ENCODE peak calls at places on chromosome 9, in ten cellular contexts. One of them, this sample, is unnamed.

GRCh38 chr9:88372103-88372694 is 16.0 kb upstream of the SPIN1 start:
- DNase-seq in suprapubic skin: no peak
- DNase-seq in body of pancreas: no peak
- DNase-seq in sigmoid colon: no peak
- DNase-seq in pancreas: no peak
- DNase-seq in progenitor cell of endocrine pancreas: no peak
- DNase-seq in fibroblast of pulmonary artery: no peak
- DNase-seq in type B pancreatic cell: no peak
- DNase-seq in activated CD8-positive, alpha-beta T cell treated with anti-CD3 and anti-CD28 coated beads for 36 hours: no peak
- DNase-seq in BJ: no peak
- DNase-seq in this sample: no peak

GRCh38 chr9:132411091-132411508 is 1.1 kb downstream of the CFAP77 start:
- DNase-seq in suprapubic skin: no peak
- DNase-seq in body of pancreas: peak; percentile 71
- DNase-seq in sigmoid colon: no peak
- DNase-seq in pancreas: peak; percentile 76
- DNase-seq in progenitor cell of endocrine pancreas: peak; percentile 69
- DNase-seq in fibroblast of pulmonary artery: peak; percentile 27
- DNase-seq in type B pancreatic cell: peak; percentile 74
- DNase-seq in activated CD8-positive, alpha-beta T cell treated with anti-CD3 and anti-CD28 coated beads for 36 hours: peak; percentile 82
- DNase-seq in BJ: no peak
- DNase-seq in this sample: peak; percentile 78

GRCh38 chr9:121050128-121050988 is at the start of gene C5:
- DNase-seq in suprapubic skin: no peak
- DNase-seq in body of pancreas: no peak
- DNase-seq in sigmoid colon: no peak
- DNase-seq in pancreas: no peak
- DNase-seq in progenitor cell of endocrine pancreas: no peak
- DNase-seq in fibroblast of pulmonary artery: no peak
- DNase-seq in type B pancreatic cell: no peak
- DNase-seq in activated CD8-positive, alpha-beta T cell treated with anti-CD3 and anti-CD28 coated beads for 36 hours: no peak
- DNase-seq in BJ: no peak
- DNase-seq in this sample: no peak

GRCh38 chr9:125137200-125137599 is 6.1 kb downstream of the SCAI start:
- DNase-seq in suprapubic skin: no peak
- DNase-seq in body of pancreas: no peak
- DNase-seq in sigmoid colon: no peak
- DNase-seq in pancreas: no peak
- DNase-seq in progenitor cell of endocrine pancreas: no peak
- DNase-seq in fibroblast of pulmonary artery: no peak
- DNase-seq in type B pancreatic cell: no peak
- DNase-seq in activated CD8-positive, alpha-beta T cell treated with anti-CD3 and anti-CD28 coated beads for 36 hours: no peak
- DNase-seq in BJ: peak; percentile 83
- DNase-seq in this sample: no peak

GRCh38 chr9:127723013-127723412 is 7.1 kb downstream of the TTC16 start:
- DNase-seq in suprapubic skin: no peak
- DNase-seq in body of pancreas: no peak
- DNase-seq in sigmoid colon: no peak
- DNase-seq in pancreas: peak; percentile 57
- DNase-seq in progenitor cell of endocrine pancreas: no peak
- DNase-seq in fibroblast of pulmonary artery: no peak
- DNase-seq in type B pancreatic cell: no peak
- DNase-seq in activated CD8-positive, alpha-beta T cell treated with anti-CD3 and anti-CD28 coated beads for 36 hours: no peak
- DNase-seq in BJ: no peak
- DNase-seq in this sample: no peak

GRCh38 chr9:79387091-79387490 is 184.7 kb upstream of the TLE4 start:
- DNase-seq in suprapubic skin: no peak
- DNase-seq in body of pancreas: no peak
- DNase-seq in sigmoid colon: no peak
- DNase-seq in pancreas: no peak
- DNase-seq in progenitor cell of endocrine pancreas: no peak
- DNase-seq in fibroblast of pulmonary artery: no peak
- DNase-seq in type B pancreatic cell: no peak
- DNase-seq in activated CD8-positive, alpha-beta T cell treated with anti-CD3 and anti-CD28 coated beads for 36 hours: no peak
- DNase-seq in BJ: no peak
- DNase-seq in this sample: no peak

GRCh38 chr9:9552665-9553064 is 1060.1 kb downstream of the PTPRD start:
- DNase-seq in suprapubic skin: no peak
- DNase-seq in body of pancreas: no peak
- DNase-seq in sigmoid colon: no peak
- DNase-seq in pancreas: no peak
- DNase-seq in progenitor cell of endocrine pancreas: no peak
- DNase-seq in fibroblast of pulmonary artery: no peak
- DNase-seq in type B pancreatic cell: no peak
- DNase-seq in activated CD8-positive, alpha-beta T cell treated with anti-CD3 and anti-CD28 coated beads for 36 hours: no peak
- DNase-seq in BJ: no peak
- DNase-seq in this sample: no peak

GRCh38 chr9:35703906-35704672 is 14.4 kb upstream of the TPM2 start:
- DNase-seq in suprapubic skin: no peak
- DNase-seq in body of pancreas: no peak
- DNase-seq in sigmoid colon: no peak
- DNase-seq in pancreas: no peak
- DNase-seq in progenitor cell of endocrine pancreas: no peak
- DNase-seq in fibroblast of pulmonary artery: no peak
- DNase-seq in type B pancreatic cell: no peak
- DNase-seq in activated CD8-positive, alpha-beta T cell treated with anti-CD3 and anti-CD28 coated beads for 36 hours: no peak
- DNase-seq in BJ: no peak
- DNase-seq in this sample: no peak

GRCh38 chr9:68705636-68706578 is 867 bp downstream of the PIP5K1B start:
- DNase-seq in suprapubic skin: no peak
- DNase-seq in body of pancreas: peak; percentile 22
- DNase-seq in sigmoid colon: peak; percentile 63
- DNase-seq in pancreas: no peak
- DNase-seq in progenitor cell of endocrine pancreas: peak; percentile 17
- DNase-seq in fibroblast of pulmonary artery: peak; percentile 7
- DNase-seq in type B pancreatic cell: no peak
- DNase-seq in activated CD8-positive, alpha-beta T cell treated with anti-CD3 and anti-CD28 coated beads for 36 hours: peak; percentile 6
- DNase-seq in BJ: no peak
- DNase-seq in this sample: peak; percentile 58
- TF ChIP-seq CTCF in suprapubic skin: no peak
- TF ChIP-seq CTCF in body of pancreas: no peak
- TF ChIP-seq CTCF in sigmoid colon: no peak
- TF ChIP-seq CTCF in pancreas: no peak
- TF ChIP-seq CTCF in progenitor cell of endocrine pancreas: no peak
- TF ChIP-seq CTCF in fibroblast of pulmonary artery: no peak
- TF ChIP-seq CTCF in type B pancreatic cell: no peak
- TF ChIP-seq CTCF in activated CD8-positive, alpha-beta T cell treated with anti-CD3 and anti-CD28 coated beads for 36 hours: no peak
- TF ChIP-seq CTCF in BJ: no peak
- TF ChIP-seq CTCF in this sample: peak; percentile 44

GRCh38 chr9:129332581-129332980 is 154.5 kb upstream of the IER5L start:
- DNase-seq in suprapubic skin: no peak
- DNase-seq in body of pancreas: no peak
- DNase-seq in sigmoid colon: no peak
- DNase-seq in pancreas: peak; percentile 20
- DNase-seq in progenitor cell of endocrine pancreas: no peak
- DNase-seq in fibroblast of pulmonary artery: no peak
- DNase-seq in type B pancreatic cell: no peak
- DNase-seq in activated CD8-positive, alpha-beta T cell treated with anti-CD3 and anti-CD28 coated beads for 36 hours: no peak
- DNase-seq in BJ: no peak
- DNase-seq in this sample: no peak

GRCh38 chr9:129334744-129335080 is 156.7 kb upstream of the IER5L start:
- DNase-seq in suprapubic skin: no peak
- DNase-seq in body of pancreas: no peak
- DNase-seq in sigmoid colon: no peak
- DNase-seq in pancreas: peak; percentile 50
- DNase-seq in progenitor cell of endocrine pancreas: no peak
- DNase-seq in fibroblast of pulmonary artery: no peak
- DNase-seq in type B pancreatic cell: no peak
- DNase-seq in activated CD8-positive, alpha-beta T cell treated with anti-CD3 and anti-CD28 coated beads for 36 hours: no peak
- DNase-seq in BJ: no peak
- DNase-seq in this sample: no peak

GRCh38 chr9:129335456-129336129 is 157.5 kb upstream of the IER5L start:
- DNase-seq in suprapubic skin: no peak
- DNase-seq in body of pancreas: peak; percentile 47
- DNase-seq in sigmoid colon: peak; percentile 81
- DNase-seq in pancreas: peak; percentile 37
- DNase-seq in progenitor cell of endocrine pancreas: no peak
- DNase-seq in fibroblast of pulmonary artery: no peak
- DNase-seq in type B pancreatic cell: no peak
- DNase-seq in activated CD8-positive, alpha-beta T cell treated with anti-CD3 and anti-CD28 coated beads for 36 hours: no peak
- DNase-seq in BJ: no peak
- DNase-seq in this sample: no peak

GRCh38 chr9:129333613-129333960 is 155.5 kb upstream of the IER5L start:
- DNase-seq in suprapubic skin: no peak
- DNase-seq in body of pancreas: peak; percentile 48
- DNase-seq in sigmoid colon: no peak
- DNase-seq in pancreas: peak; percentile 37
- DNase-seq in progenitor cell of endocrine pancreas: no peak
- DNase-seq in fibroblast of pulmonary artery: no peak
- DNase-seq in type B pancreatic cell: no peak
- DNase-seq in activated CD8-positive, alpha-beta T cell treated with anti-CD3 and anti-CD28 coated beads for 36 hours: no peak
- DNase-seq in BJ: no peak
- DNase-seq in this sample: no peak

DNA sequence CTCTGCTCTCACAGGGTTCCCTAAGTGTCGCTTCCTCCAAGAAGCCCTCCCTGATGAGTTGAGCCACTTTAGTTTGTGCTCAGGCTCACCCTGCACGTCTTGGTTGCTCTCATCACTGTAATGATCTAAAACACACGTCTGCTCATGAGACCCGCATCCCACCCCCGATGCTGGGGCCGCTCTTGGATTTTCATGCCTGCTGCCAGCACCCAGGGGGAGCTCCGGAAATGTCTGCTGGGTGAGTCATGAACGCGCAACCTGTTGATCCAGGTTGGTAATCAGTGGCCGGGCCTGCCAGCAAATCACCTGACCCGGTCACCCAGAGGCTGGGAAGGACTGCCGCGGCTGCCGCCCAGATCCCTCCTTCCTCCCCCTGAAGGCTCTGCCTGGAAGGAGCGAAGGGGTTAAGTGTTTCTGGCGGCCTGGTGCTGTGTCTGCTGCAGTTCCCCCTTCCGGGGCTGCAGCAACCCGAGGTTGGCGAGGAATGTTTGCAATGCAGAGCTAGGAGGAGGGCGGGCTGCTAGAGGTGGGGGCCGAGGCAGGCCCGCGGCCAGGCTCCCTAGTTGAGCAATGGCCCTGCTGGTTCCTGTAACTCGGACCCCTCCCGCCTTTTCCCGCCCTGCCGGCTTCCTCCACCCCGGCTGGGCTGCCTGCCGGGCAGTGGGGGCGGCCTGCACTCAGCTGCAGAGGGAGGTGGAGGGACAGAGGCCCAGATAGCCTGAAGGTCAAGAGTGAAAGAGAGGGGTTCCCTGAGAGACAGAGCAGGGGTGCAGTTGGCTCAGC is 156.1 kb upstream of the IER5L start:
- DNase-seq in suprapubic skin: peak; percentile 94
- DNase-seq in body of pancreas: peak; percentile 97
- DNase-seq in sigmoid colon: peak; percentile 96
- DNase-seq in pancreas: peak; percentile 97
- DNase-seq in progenitor cell of endocrine pancreas: peak; percentile 79
- DNase-seq in fibroblast of pulmonary artery: peak; percentile 98
- DNase-seq in type B pancreatic cell: peak; percentile 84
- DNase-seq in activated CD8-positive, alpha-beta T cell treated with anti-CD3 and anti-CD28 coated beads for 36 hours: peak; percentile 67
- DNase-seq in BJ: peak; percentile 83
- DNase-seq in this sample: no peak
- TF ChIP-seq CTCF in suprapubic skin: peak; percentile 8
- TF ChIP-seq CTCF in body of pancreas: no peak
- TF ChIP-seq CTCF in sigmoid colon: no peak
- TF ChIP-seq CTCF in pancreas: no peak
- TF ChIP-seq CTCF in progenitor cell of endocrine pancreas: peak; percentile 27
- TF ChIP-seq CTCF in fibroblast of pulmonary artery: no peak
- TF ChIP-seq CTCF in type B pancreatic cell: no peak
- TF ChIP-seq CTCF in activated CD8-positive, alpha-beta T cell treated with anti-CD3 and anti-CD28 coated beads for 36 hours: no peak
- TF ChIP-seq CTCF in BJ: no peak
- TF ChIP-seq CTCF in this sample: no peak

GRCh38 chr9:109139851-109140250 is 20.1 kb upstream of the TMEM245 start:
- DNase-seq in suprapubic skin: no peak
- DNase-seq in body of pancreas: no peak
- DNase-seq in sigmoid colon: no peak
- DNase-seq in pancreas: no peak
- DNase-seq in progenitor cell of endocrine pancreas: no peak
- DNase-seq in fibroblast of pulmonary artery: no peak
- DNase-seq in type B pancreatic cell: no peak
- DNase-seq in activated CD8-positive, alpha-beta T cell treated with anti-CD3 and anti-CD28 coated beads for 36 hours: no peak
- DNase-seq in BJ: no peak
- DNase-seq in this sample: no peak

GRCh38 chr9:109138421-109138820 is 18.7 kb upstream of the TMEM245 start:
- DNase-seq in suprapubic skin: no peak
- DNase-seq in body of pancreas: no peak
- DNase-seq in sigmoid colon: no peak
- DNase-seq in pancreas: no peak
- DNase-seq in progenitor cell of endocrine pancreas: no peak
- DNase-seq in fibroblast of pulmonary artery: no peak
- DNase-seq in type B pancreatic cell: no peak
- DNase-seq in activated CD8-positive, alpha-beta T cell treated with anti-CD3 and anti-CD28 coated beads for 36 hours: no peak
- DNase-seq in BJ: no peak
- DNase-seq in this sample: no peak

GRCh38 chr9:109141375-109141774 is 21.6 kb upstream of the TMEM245 start:
- DNase-seq in suprapubic skin: no peak
- DNase-seq in body of pancreas: no peak
- DNase-seq in sigmoid colon: no peak
- DNase-seq in pancreas: no peak
- DNase-seq in progenitor cell of endocrine pancreas: no peak
- DNase-seq in fibroblast of pulmonary artery: no peak
- DNase-seq in type B pancreatic cell: no peak
- DNase-seq in activated CD8-positive, alpha-beta T cell treated with anti-CD3 and anti-CD28 coated beads for 36 hours: no peak
- DNase-seq in BJ: no peak
- DNase-seq in this sample: no peak

GRCh38 chr9:109145062-109145461 is 22.0 kb downstream of the FRRS1L start:
- DNase-seq in suprapubic skin: no peak
- DNase-seq in body of pancreas: no peak
- DNase-seq in sigmoid colon: no peak
- DNase-seq in pancreas: no peak
- DNase-seq in progenitor cell of endocrine pancreas: no peak
- DNase-seq in fibroblast of pulmonary artery: no peak
- DNase-seq in type B pancreatic cell: no peak
- DNase-seq in activated CD8-positive, alpha-beta T cell treated with anti-CD3 and anti-CD28 coated beads for 36 hours: no peak
- DNase-seq in BJ: no peak
- DNase-seq in this sample: no peak

DNA sequence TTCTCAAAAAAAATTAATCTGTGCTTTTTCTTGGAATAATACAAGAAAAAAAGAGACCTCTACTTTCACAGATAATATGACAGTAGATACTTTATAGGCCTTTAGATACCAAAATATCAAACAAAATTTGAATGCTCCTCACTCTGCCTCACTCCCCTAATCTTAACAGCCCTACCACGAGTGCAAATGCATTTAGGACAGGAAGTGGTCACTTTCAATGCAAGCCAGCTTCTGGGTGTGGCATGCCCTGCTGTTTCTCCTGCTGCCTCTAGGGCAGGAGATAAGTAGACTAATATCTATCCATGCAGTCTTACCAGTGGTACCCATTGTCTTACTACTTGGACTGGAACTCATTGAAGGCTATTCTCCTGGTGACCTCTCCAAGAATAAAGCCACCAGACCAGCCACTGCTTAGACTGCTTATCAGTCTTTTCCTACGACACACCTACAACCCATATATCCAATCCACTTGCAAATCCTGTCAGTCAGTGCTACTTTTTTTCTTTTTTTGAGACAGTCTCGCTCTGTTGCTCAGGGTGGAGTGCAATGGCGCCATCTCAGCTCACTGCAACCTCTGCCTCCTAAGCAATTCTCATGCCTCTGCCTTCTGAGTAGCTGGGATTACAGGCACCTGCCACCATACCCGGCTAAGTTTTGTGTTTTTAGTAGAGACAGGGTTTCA is 23.0 kb downstream of the FRRS1L start:
- DNase-seq in suprapubic skin: no peak
- DNase-seq in body of pancreas: no peak
- DNase-seq in sigmoid colon: no peak
- DNase-seq in pancreas: no peak
- DNase-seq in progenitor cell of endocrine pancreas: no peak
- DNase-seq in fibroblast of pulmonary artery: peak; percentile 11
- DNase-seq in type B pancreatic cell: no peak
- DNase-seq in activated CD8-positive, alpha-beta T cell treated with anti-CD3 and anti-CD28 coated beads for 36 hours: peak; percentile 45
- DNase-seq in BJ: no peak
- DNase-seq in this sample: peak; percentile 61
- TF ChIP-seq CTCF in suprapubic skin: peak; percentile 2
- TF ChIP-seq CTCF in body of pancreas: no peak
- TF ChIP-seq CTCF in sigmoid colon: no peak
- TF ChIP-seq CTCF in pancreas: no peak
- TF ChIP-seq CTCF in progenitor cell of endocrine pancreas: peak; percentile 30
- TF ChIP-seq CTCF in fibroblast of pulmonary artery: peak; percentile 35
- TF ChIP-seq CTCF in type B pancreatic cell: peak; percentile 61
- TF ChIP-seq CTCF in activated CD8-positive, alpha-beta T cell treated with anti-CD3 and anti-CD28 coated beads for 36 hours: peak; percentile 28
- TF ChIP-seq CTCF in BJ: peak; percentile 41
- TF ChIP-seq CTCF in this sample: no peak

GRCh38 chr9:71352837-71353236 is 231.4 kb upstream of the TRPM3 start:
- DNase-seq in suprapubic skin: no peak
- DNase-seq in body of pancreas: peak; percentile 20
- DNase-seq in sigmoid colon: no peak
- DNase-seq in pancreas: no peak
- DNase-seq in progenitor cell of endocrine pancreas: no peak
- DNase-seq in fibroblast of pulmonary artery: no peak
- DNase-seq in type B pancreatic cell: no peak
- DNase-seq in activated CD8-positive, alpha-beta T cell treated with anti-CD3 and anti-CD28 coated beads for 36 hours: no peak
- DNase-seq in BJ: no peak
- DNase-seq in this sample: no peak

GRCh38 chr9:71355884-71356283 is 234.5 kb upstream of the TRPM3 start:
- DNase-seq in suprapubic skin: no peak
- DNase-seq in body of pancreas: no peak
- DNase-seq in sigmoid colon: no peak
- DNase-seq in pancreas: no peak
- DNase-seq in progenitor cell of endocrine pancreas: no peak
- DNase-seq in fibroblast of pulmonary artery: no peak
- DNase-seq in type B pancreatic cell: no peak
- DNase-seq in activated CD8-positive, alpha-beta T cell treated with anti-CD3 and anti-CD28 coated beads for 36 hours: no peak
- DNase-seq in BJ: no peak
- DNase-seq in this sample: no peak

GRCh38 chr9:71349218-71349617 is 227.8 kb upstream of the TRPM3 start:
- DNase-seq in suprapubic skin: no peak
- DNase-seq in body of pancreas: no peak
- DNase-seq in sigmoid colon: no peak
- DNase-seq in pancreas: no peak
- DNase-seq in progenitor cell of endocrine pancreas: no peak
- DNase-seq in fibroblast of pulmonary artery: peak; percentile 64
- DNase-seq in type B pancreatic cell: no peak
- DNase-seq in activated CD8-positive, alpha-beta T cell treated with anti-CD3 and anti-CD28 coated beads for 36 hours: no peak
- DNase-seq in BJ: peak; percentile 47
- DNase-seq in this sample: no peak

GRCh38 chr9:71357346-71357745 is 235.9 kb upstream of the TRPM3 start:
- DNase-seq in suprapubic skin: no peak
- DNase-seq in body of pancreas: no peak
- DNase-seq in sigmoid colon: no peak
- DNase-seq in pancreas: no peak
- DNase-seq in progenitor cell of endocrine pancreas: no peak
- DNase-seq in fibroblast of pulmonary artery: no peak
- DNase-seq in type B pancreatic cell: no peak
- DNase-seq in activated CD8-positive, alpha-beta T cell treated with anti-CD3 and anti-CD28 coated beads for 36 hours: no peak
- DNase-seq in BJ: no peak
- DNase-seq in this sample: no peak

DNA sequence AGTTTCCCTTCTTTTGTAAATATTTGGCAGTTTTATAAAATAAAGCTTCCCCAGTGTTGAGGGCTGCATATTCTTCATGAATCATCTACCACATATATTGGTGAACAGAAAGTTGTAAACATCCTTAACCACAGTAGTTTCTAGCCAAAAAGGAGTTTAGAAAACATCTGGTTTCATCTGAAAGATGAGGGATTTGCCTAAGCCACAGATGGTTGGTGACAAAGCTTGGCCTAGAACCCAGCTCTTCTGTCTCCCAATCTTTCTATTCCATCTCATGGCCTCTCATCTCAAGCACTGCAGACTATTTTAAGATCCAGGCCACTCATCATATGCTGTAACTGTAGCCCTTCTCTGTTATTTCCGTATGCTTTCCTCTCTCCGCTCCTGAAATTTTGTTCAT is 232.3 kb upstream of the TRPM3 start:
- DNase-seq in suprapubic skin: no peak
- DNase-seq in body of pancreas: no peak
- DNase-seq in sigmoid colon: no peak
- DNase-seq in pancreas: no peak
- DNase-seq in progenitor cell of endocrine pancreas: no peak
- DNase-seq in fibroblast of pulmonary artery: no peak
- DNase-seq in type B pancreatic cell: no peak
- DNase-seq in activated CD8-positive, alpha-beta T cell treated with anti-CD3 and anti-CD28 coated beads for 36 hours: no peak
- DNase-seq in BJ: peak; percentile 76
- DNase-seq in this sample: no peak
- TF ChIP-seq CTCF in suprapubic skin: no peak
- TF ChIP-seq CTCF in body of pancreas: no peak
- TF ChIP-seq CTCF in sigmoid colon: no peak
- TF ChIP-seq CTCF in pancreas: no peak
- TF ChIP-seq CTCF in progenitor cell of endocrine pancreas: no peak
- TF ChIP-seq CTCF in fibroblast of pulmonary artery: no peak
- TF ChIP-seq CTCF in type B pancreatic cell: no peak
- TF ChIP-seq CTCF in activated CD8-positive, alpha-beta T cell treated with anti-CD3 and anti-CD28 coated beads for 36 hours: no peak
- TF ChIP-seq CTCF in BJ: no peak
- TF ChIP-seq CTCF in this sample: no peak

This sample was measured in GM13976.